ENCODE peak calls at places on chromosomes 7 and 10, in five cellular contexts. N is NCI-H1436 treated with DMSO at 0.1 percent for 48 hours; A is stimulated activated CD4-positive, alpha-beta T cell treated with anti-CD3 and anti-CD28 coated beads, Interleukin-15, amount 100 ng/mL, for 1 hour; O is AG08396; L is bronchial epithelial cell. T is an unnamed sample.

GRCh38 chr10:35813219-35813618 is 171.1 kb upstream of the FZD8 start:
- DNase-seq in A (no peak), L (no peak), N (no peak), O (no peak), T (no peak)

GRCh38 chr7:31724696-31725095 is 37.7 kb downstream of the PPP1R17 start:
- DNase-seq in N (no peak), A (no peak), L (no peak), O (no peak), T (no peak)

GRCh38 chr10:106224676-106225075 is 939.8 kb downstream of the SORCS1 start:
- DNase-seq in A (no peak), N (no peak), O (no peak), L (peak), T (no peak)

GRCh38 chr7:115631782-115632181 is 398.8 kb downstream of the TFEC start:
- DNase-seq in L (no peak), N (no peak), O (no peak), A (no peak), T (no peak)

GRCh38 chr7:108167460-108167859 is 37.3 kb upstream of the LAMB4 start:
- DNase-seq in L (no peak), O (peak), A (no peak), N (no peak), T (no peak)

GRCh38 chr7:77409739-77410545 is 6.2 kb downstream of the GSAP start:
- DNase-seq in N (no peak), L (peak), O (peak), A (no peak), T (no peak)

GRCh38 chr7:135253851-135254815 is 20.5 kb downstream of the STRA8 start:
- DNase-seq in L (peak), O (peak), N (no peak), A (no peak), T (peak)

GRCh38 chr7:129295015-129295423 is 70.2 kb downstream of the AHCYL2 start:
- DNase-seq in O (peak), A (no peak), N (no peak), L (peak), T (no peak)

GRCh38 chr10:32180354-32181280 is 124.4 kb upstream of the KIF5B start:
- DNase-seq in N (no peak), A (no peak), O (no peak), L (no peak), T (no peak)

GRCh38 chr7:2527505-2528464 is 8.2 kb downstream of the LFNG start:
- DNase-seq in N (no peak), O (peak), L (peak), A (no peak), T (peak)

GRCh38 chr7:12590559-12590958 is 20.0 kb downstream of the SCIN start:
- DNase-seq in L (no peak), O (no peak), N (no peak), A (no peak), T (no peak)

GRCh38 chr10:14659626-14660196 is 115.0 kb downstream of the FAM107B start:
- DNase-seq in A (peak), L (no peak), N (no peak), O (no peak), T (no peak)

GRCh38 chr7:55533050-55533728 is 39.1 kb downstream of the VOPP1 start:
- DNase-seq in A (peak), L (peak), N (no peak), O (peak), T (no peak)

GRCh38 chr7:98203261-98203963 is 7.8 kb upstream of the BHLHA15 start:
- DNase-seq in L (no peak), O (no peak), A (no peak), N (no peak), T (no peak)

GRCh38 chr7:18257711-18258110 is 230.1 kb upstream of the PRPS1L1 start:
- DNase-seq in N (no peak), A (no peak), O (peak), L (no peak), T (no peak)

GRCh38 chr10:64385355-64385754 is 864.2 kb downstream of the REEP3 start:
- DNase-seq in L (no peak), N (no peak), O (no peak), A (no peak), T (no peak)

GRCh38 chr10:31944071-31944433 is 15.4 kb upstream of the ARHGAP12 start:
- DNase-seq in A (no peak), L (no peak), N (no peak), O (no peak), T (no peak)

GRCh38 chr10:54843932-54844331 is 42.9 kb upstream of the PCDH15 start:
- DNase-seq in N (no peak), A (no peak), L (no peak), O (no peak), T (no peak)

GRCh38 chr10:103499881-103500280 is 6.4 kb downstream of the NEURL1 start:
- DNase-seq in L (no peak), N (no peak), A (no peak), O (no peak), T (no peak)

GRCh38 chr7:134535272-134535918 is 8.0 kb downstream of the AKR1B10 start:
- DNase-seq in L (no peak), A (no peak), N (no peak), O (no peak), T (no peak)

GRCh38 chr10:96044686-96045085 is 1.3 kb downstream of the CCNJ start:
- DNase-seq in N (no peak), O (peak), L (peak), A (no peak), T (no peak)

GRCh38 chr7:105693576-105693975 is 112.3 kb upstream of the EFCAB10 start:
- DNase-seq in L (no peak), N (no peak), A (no peak), O (no peak), T (no peak)

GRCh38 chr7:101362334-101363195 is at the start of gene COL26A1:
- DNase-seq in N (no peak), O (peak), L (no peak), A (no peak), T (peak)

GRCh38 chr10:124558339-124558685 is 96.7 kb downstream of the LHPP start:
- DNase-seq in L (no peak), N (no peak), O (no peak), A (no peak), T (no peak)

GRCh38 chr7:97680622-97681021 is 51.3 kb upstream of the TAC1 start:
- DNase-seq in O (no peak), N (no peak), A (no peak), L (no peak), T (no peak)

GRCh38 chr10:100999742-101000601 is at the start of gene LZTS2:
- DNase-seq in O (peak), N (no peak), L (no peak), A (no peak), T (peak)

GRCh38 chr10:115849197-115849596 is 423.8 kb downstream of the GFRA1 start:
- DNase-seq in L (no peak), N (no peak), O (no peak), A (no peak), T (no peak)

GRCh38 chr10:32627183-32627582 is 181.2 kb downstream of the CCDC7 start:
- DNase-seq in A (no peak), N (no peak), O (no peak), L (no peak), T (no peak)

GRCh38 chr7:113831509-113831908 is 87.3 kb downstream of the PPP1R3A start:
- DNase-seq in O (no peak), A (no peak), N (no peak), L (peak), T (no peak)

GRCh38 chr10:123527122-123527521 is 139.0 kb upstream of the GPR26 start:
- DNase-seq in A (no peak), O (no peak), N (no peak), L (no peak), T (no peak)

GRCh38 chr10:103145860-103146466 is 47.1 kb downstream of the NT5C2 start:
- DNase-seq in N (no peak), A (no peak), O (peak), L (peak), T (peak)

GRCh38 chr7:151954866-151955820 is 1.1 kb upstream of the GALNTL5 start:
- DNase-seq in O (no peak), N (no peak), A (no peak), L (no peak), T (peak)

GRCh38 chr7:74334026-74334425 is 44.8 kb downstream of the CLIP2 start:
- DNase-seq in A (no peak), N (no peak), O (no peak), L (peak), T (no peak)

GRCh38 chr10:25017247-25017590 is 807 bp downstream of the THNSL1 start:
- DNase-seq in L (no peak), O (peak), N (no peak), A (no peak), T (peak)

T was measured in heart right ventricle.